ENCODE peak calls at places on chromosome 21, in five cellular contexts. R is HEK293T, O is SK-N-SH, U is HepG2, Z is K562. G is an unnamed sample.

GRCh38 chr21:36728371-36729111 is 29.6 kb downstream of the SIM2 start:
- DNase-seq in R (no peak), O (no peak), U (no peak), Z (no peak), G (no peak)

GRCh38 chr21:25409992-25410391 is 197.3 kb downstream of the MRPL39 start:
- DNase-seq in R (no peak), O (no peak), U (no peak), Z (no peak), G (no peak)

GRCh38 chr21:35284199-35284598 is 235.1 kb upstream of the RUNX1 start:
- DNase-seq in R (no peak), O (no peak), U (no peak), Z (no peak), G (no peak)

GRCh38 chr21:27722095-27722494 is 755.2 kb upstream of the ADAMTS5 start:
- DNase-seq in R (no peak), O (no peak), U (no peak), Z (no peak), G (no peak)

GRCh38 chr21:46212721-46213484 is 15.7 kb downstream of the LSS start:
- DNase-seq in R (no peak), O (no peak), U (no peak), Z (no peak), G (no peak)

GRCh38 chr21:14591882-14592281 is 45.8 kb upstream of the SAMSN1 start:
- DNase-seq in R (no peak), O (no peak), U (no peak), Z (no peak), G (no peak)

GRCh38 chr21:41361786-41362604 is at the start of gene MX2:
- DNase-seq in R (no peak), O (no peak), U (peak), Z (no peak), G (peak)

GRCh38 chr21:39775816-39776215 is 30.8 kb downstream of the IGSF5 start:
- DNase-seq in R (no peak), O (no peak), U (no peak), Z (no peak), G (no peak)

GRCh38 chr21:40846566-40847411 is at the start of gene DSCAM:
- DNase-seq in R (no peak), O (peak), U (no peak), Z (no peak), G (no peak)

GRCh38 chr21:26743524-26743923 is 101.7 kb downstream of the ADAMTS1 start:
- DNase-seq in R (no peak), O (peak), U (no peak), Z (no peak), G (no peak)

GRCh38 chr21:28018741-28019669 is 973.7 kb downstream of the LTN1 start:
- DNase-seq in R (no peak), O (no peak), U (no peak), Z (no peak), G (no peak)

GRCh38 chr21:36587388-36587787 is 107.5 kb upstream of the CLDN14 start:
- DNase-seq in R (no peak), O (no peak), U (no peak), Z (no peak), G (no peak)

GRCh38 chr21:45938453-45938755 is 43.2 kb upstream of the COL6A1 start:
- DNase-seq in R (no peak), O (peak), U (no peak), Z (no peak), G (no peak)

GRCh38 chr21:29938968-29939858 is 583 bp downstream of the GRIK1 start:
- DNase-seq in R (peak), O (peak), U (no peak), Z (no peak), G (no peak)
- TF ChIP-seq FOXM1 in R (no peak), O (no peak), U (no peak), Z (no peak), G (no peak)

GRCh38 chr21:44353200-44353970 is at the start of gene TRPM2:
- DNase-seq in R (no peak), O (no peak), U (no peak), Z (no peak), G (no peak)
- TF ChIP-seq FOXM1 in R (no peak), O (no peak), U (no peak), Z (no peak), G (no peak)

GRCh38 chr21:33372582-33372981 is 30.6 kb upstream of the IFNGR2 start:
- DNase-seq in R (no peak), O (no peak), U (no peak), Z (no peak), G (no peak)

GRCh38 chr21:33374080-33374873 is 28.9 kb upstream of the IFNGR2 start:
- DNase-seq in R (peak), O (peak), U (peak), Z (peak), G (no peak)

GRCh38 chr21:33370292-33370691 is 32.9 kb upstream of the IFNGR2 start:
- DNase-seq in R (no peak), O (no peak), U (no peak), Z (no peak), G (no peak)

GRCh38 chr21:33374874-33375644 is 28.2 kb upstream of the IFNGR2 start:
- DNase-seq in R (no peak), O (no peak), U (no peak), Z (no peak), G (no peak)

GRCh38 chr21:33373451-33373850 is 29.8 kb upstream of the IFNGR2 start:
- DNase-seq in R (no peak), O (no peak), U (no peak), Z (no peak), G (no peak)
- TF ChIP-seq FOXM1 in R (no peak), O (no peak), U (no peak), Z (no peak), G (no peak)

GRCh38 chr21:17389311-17389710 is 123.5 kb upstream of the CXADR start:
- DNase-seq in R (no peak), O (no peak), U (no peak), Z (no peak), G (no peak)

GRCh38 chr21:17388226-17388625 is 124.6 kb upstream of the CXADR start:
- DNase-seq in R (no peak), O (no peak), U (no peak), Z (no peak), G (no peak)

GRCh38 chr21:17391811-17392340 is 121.0 kb upstream of the CXADR start:
- DNase-seq in R (no peak), O (no peak), U (no peak), Z (no peak), G (no peak)

GRCh38 chr21:17387030-17387617 is 125.7 kb upstream of the CXADR start:
- DNase-seq in R (peak), O (peak), U (peak), Z (peak), G (peak)

GRCh38 chr21:17390575-17390974 is 122.3 kb upstream of the CXADR start:
- DNase-seq in R (no peak), O (no peak), U (no peak), Z (no peak), G (no peak)
- TF ChIP-seq FOXM1 in R (no peak), O (no peak), U (no peak), Z (no peak), G (no peak)

GRCh38 chr21:38441153-38441552 is 57.1 kb downstream of the ERG start:
- DNase-seq in R (no peak), O (no peak), U (no peak), Z (no peak), G (no peak)

GRCh38 chr21:38439336-38439900 is 58.9 kb downstream of the ERG start:
- DNase-seq in R (no peak), O (no peak), U (no peak), Z (no peak), G (no peak)

GRCh38 chr21:38438476-38438893 is 59.8 kb downstream of the ERG start:
- DNase-seq in R (no peak), O (no peak), U (no peak), Z (no peak), G (no peak)

GRCh38 chr21:38439957-38440356 is 58.3 kb downstream of the ERG start:
- DNase-seq in R (no peak), O (no peak), U (no peak), Z (no peak), G (no peak)

DNA sequence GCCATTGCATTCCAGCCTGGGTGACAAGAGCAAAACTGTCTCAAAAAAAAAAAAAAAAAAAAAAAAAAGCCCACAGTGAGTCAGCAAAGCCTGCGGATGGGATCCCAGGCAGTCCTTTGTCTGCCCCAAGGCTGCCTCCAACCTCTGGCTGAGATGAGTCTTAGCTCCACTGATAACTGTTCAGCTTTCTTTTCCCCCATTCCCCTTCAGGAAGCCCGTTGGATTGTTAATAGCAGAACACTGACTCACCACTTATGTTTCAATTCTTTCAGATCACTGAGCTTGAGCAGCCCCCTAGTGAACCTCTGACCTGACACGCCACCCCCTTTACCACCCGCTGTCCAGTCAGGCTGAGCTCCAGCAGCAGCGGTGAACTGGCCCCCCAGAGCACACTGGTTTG is 57.5 kb downstream of the ERG start:
- DNase-seq in R (no peak), O (no peak), U (peak), Z (no peak), G (no peak)
- TF ChIP-seq FOXM1 in R (no peak), O (peak), U (no peak), Z (no peak), G (no peak)

G was measured in GM12878.